ENCODE peak calls at places on chromosomes 12 and 14, in five cellular contexts. One of them, this sample, is unnamed.

GRCh38 chr12:57725851-57726150 is 12.7 kb downstream of the AGAP2 start:
- DNase-seq in activated T-helper 1 cell treated with Interleukin-2 at 50 U/mL for 16 hours: no peak
- DNase-seq in BE2C: no peak
- DNase-seq in NCI-H226: no peak
- DNase-seq in NCI-H1092 treated with DMSO at 0.1 percent for 48 hours: no peak
- DNase-seq in this sample: no peak

GRCh38 chr12:6644903-6645302 is 2.3 kb downstream of the ACRBP start:
- DNase-seq in NCI-H226: no peak
- DNase-seq in BE2C: no peak
- DNase-seq in activated T-helper 1 cell treated with Interleukin-2 at 50 U/mL for 16 hours: no peak
- DNase-seq in NCI-H1092 treated with DMSO at 0.1 percent for 48 hours: peak; percentile 30
- DNase-seq in this sample: no peak

GRCh38 chr14:74655597-74656389 is 43.8 kb upstream of the LTBP2 start:
- DNase-seq in BE2C: no peak
- DNase-seq in NCI-H226: peak; percentile 92
- DNase-seq in NCI-H1092 treated with DMSO at 0.1 percent for 48 hours: no peak
- DNase-seq in activated T-helper 1 cell treated with Interleukin-2 at 50 U/mL for 16 hours: no peak
- DNase-seq in this sample: no peak

GRCh38 chr12:125773033-125773432 is 707.8 kb downstream of the AACS start:
- DNase-seq in BE2C: peak; percentile 38
- DNase-seq in NCI-H1092 treated with DMSO at 0.1 percent for 48 hours: no peak
- DNase-seq in NCI-H226: no peak
- DNase-seq in activated T-helper 1 cell treated with Interleukin-2 at 50 U/mL for 16 hours: no peak
- DNase-seq in this sample: peak; percentile 34

GRCh38 chr12:117441751-117442150 is 80.3 kb upstream of the NOS1 start:
- DNase-seq in BE2C: no peak
- DNase-seq in activated T-helper 1 cell treated with Interleukin-2 at 50 U/mL for 16 hours: no peak
- DNase-seq in NCI-H226: no peak
- DNase-seq in NCI-H1092 treated with DMSO at 0.1 percent for 48 hours: peak; percentile 11
- DNase-seq in this sample: peak; percentile 81

GRCh38 chr14:89959853-89960493 is 4.2 kb downstream of the TDP1 start:
- DNase-seq in NCI-H1092 treated with DMSO at 0.1 percent for 48 hours: no peak
- DNase-seq in NCI-H226: no peak
- DNase-seq in activated T-helper 1 cell treated with Interleukin-2 at 50 U/mL for 16 hours: no peak
- DNase-seq in BE2C: no peak
- DNase-seq in this sample: no peak

GRCh38 chr12:92363295-92364146 is 217.9 kb upstream of the BTG1 start:
- DNase-seq in NCI-H226: no peak
- DNase-seq in BE2C: peak; percentile 54
- DNase-seq in activated T-helper 1 cell treated with Interleukin-2 at 50 U/mL for 16 hours: peak; percentile 20
- DNase-seq in NCI-H1092 treated with DMSO at 0.1 percent for 48 hours: no peak
- DNase-seq in this sample: no peak

GRCh38 chr12:53952335-53952694 is 2.4 kb upstream of the HOXC12 start:
- DNase-seq in NCI-H1092 treated with DMSO at 0.1 percent for 48 hours: no peak
- DNase-seq in BE2C: no peak
- DNase-seq in activated T-helper 1 cell treated with Interleukin-2 at 50 U/mL for 16 hours: no peak
- DNase-seq in NCI-H226: no peak
- DNase-seq in this sample: no peak

GRCh38 chr12:58925111-58925732 is 4.9 kb upstream of the LRIG3 start:
- DNase-seq in NCI-H1092 treated with DMSO at 0.1 percent for 48 hours: no peak
- DNase-seq in NCI-H226: peak; percentile 97
- DNase-seq in BE2C: no peak
- DNase-seq in activated T-helper 1 cell treated with Interleukin-2 at 50 U/mL for 16 hours: no peak
- DNase-seq in this sample: no peak

GRCh38 chr14:24710403-24711063 is 76.5 kb upstream of the GZMB start:
- DNase-seq in activated T-helper 1 cell treated with Interleukin-2 at 50 U/mL for 16 hours: peak; percentile 29
- DNase-seq in NCI-H1092 treated with DMSO at 0.1 percent for 48 hours: peak; percentile 74
- DNase-seq in NCI-H226: no peak
- DNase-seq in BE2C: peak; percentile 37
- DNase-seq in this sample: peak; percentile 48

GRCh38 chr12:68794653-68795253 is 13.2 kb upstream of the MDM2 start:
- DNase-seq in NCI-H226: peak; percentile 69
- DNase-seq in BE2C: no peak
- DNase-seq in activated T-helper 1 cell treated with Interleukin-2 at 50 U/mL for 16 hours: no peak
- DNase-seq in NCI-H1092 treated with DMSO at 0.1 percent for 48 hours: no peak
- DNase-seq in this sample: no peak

GRCh38 chr12:39764944-39765560 is 145.4 kb upstream of the ABCD2 start:
- DNase-seq in BE2C: no peak
- DNase-seq in NCI-H226: no peak
- DNase-seq in NCI-H1092 treated with DMSO at 0.1 percent for 48 hours: peak; percentile 36
- DNase-seq in activated T-helper 1 cell treated with Interleukin-2 at 50 U/mL for 16 hours: no peak
- DNase-seq in this sample: peak; percentile 26

GRCh38 chr14:53767566-53767965 is 189.1 kb downstream of the BMP4 start:
- DNase-seq in NCI-H226: no peak
- DNase-seq in BE2C: no peak
- DNase-seq in activated T-helper 1 cell treated with Interleukin-2 at 50 U/mL for 16 hours: no peak
- DNase-seq in NCI-H1092 treated with DMSO at 0.1 percent for 48 hours: peak; percentile 98
- DNase-seq in this sample: peak; percentile 85

GRCh38 chr12:109625131-109625559 is 51.6 kb downstream of the MVK start:
- DNase-seq in activated T-helper 1 cell treated with Interleukin-2 at 50 U/mL for 16 hours: no peak
- DNase-seq in NCI-H1092 treated with DMSO at 0.1 percent for 48 hours: no peak
- DNase-seq in BE2C: peak; percentile 67
- DNase-seq in NCI-H226: peak; percentile 22
- DNase-seq in this sample: no peak

GRCh38 chr12:13008741-13009380 is 8.8 kb upstream of the HEBP1 start:
- DNase-seq in activated T-helper 1 cell treated with Interleukin-2 at 50 U/mL for 16 hours: no peak
- DNase-seq in NCI-H226: no peak
- DNase-seq in BE2C: no peak
- DNase-seq in NCI-H1092 treated with DMSO at 0.1 percent for 48 hours: no peak
- DNase-seq in this sample: no peak

GRCh38 chr14:20631821-20632389 is 9.6 kb downstream of the OR6S1 start:
- DNase-seq in NCI-H226: peak; percentile 57
- DNase-seq in activated T-helper 1 cell treated with Interleukin-2 at 50 U/mL for 16 hours: no peak
- DNase-seq in BE2C: peak; percentile 80
- DNase-seq in NCI-H1092 treated with DMSO at 0.1 percent for 48 hours: no peak
- DNase-seq in this sample: peak; percentile 76

GRCh38 chr14:102185360-102185759 is 45.7 kb downstream of the WDR20 start:
- DNase-seq in BE2C: no peak
- DNase-seq in NCI-H226: no peak
- DNase-seq in activated T-helper 1 cell treated with Interleukin-2 at 50 U/mL for 16 hours: no peak
- DNase-seq in NCI-H1092 treated with DMSO at 0.1 percent for 48 hours: no peak
- DNase-seq in this sample: peak; percentile 41